ENCODE peak calls at places on chromosomes 2 and 18, in ten cellular contexts. One of them, this sample, is unnamed.

GRCh38 chr2:942775-943460 is 7.7 kb upstream of the SNTG2 start:
- DNase-seq in cardiac muscle cell: no peak
- DNase-seq in effector memory CD8-positive, alpha-beta T cell: no peak
- DNase-seq in HTR-8/SVneo: no peak
- DNase-seq in activated T-helper 1 cell treated with Interleukin-2 at 50 U/mL for 16 hours: no peak
- DNase-seq in activated naive CD4-positive, alpha-beta T cell treated with anti-CD3 and anti-CD28 coated beads for 36 hours: no peak
- DNase-seq in lower lobe of right lung: no peak
- DNase-seq in stimulated activated CD4-positive, alpha-beta T cell treated with anti-CD3 and anti-CD28 coated beads, TNF-alpha, amount 100 ng/mL, for 48 hours: no peak
- DNase-seq in CD8-positive, alpha-beta T cell: no peak
- DNase-seq in nucleus accumbens: no peak
- DNase-seq in this sample: no peak

GRCh38 chr2:28449489-28450395 is 46.1 kb upstream of the PLB1 start:
- DNase-seq in cardiac muscle cell: no peak
- DNase-seq in effector memory CD8-positive, alpha-beta T cell: no peak
- DNase-seq in HTR-8/SVneo: peak
- DNase-seq in activated T-helper 1 cell treated with Interleukin-2 at 50 U/mL for 16 hours: no peak
- DNase-seq in activated naive CD4-positive, alpha-beta T cell treated with anti-CD3 and anti-CD28 coated beads for 36 hours: peak
- DNase-seq in lower lobe of right lung: no peak
- DNase-seq in stimulated activated CD4-positive, alpha-beta T cell treated with anti-CD3 and anti-CD28 coated beads, TNF-alpha, amount 100 ng/mL, for 48 hours: peak
- DNase-seq in CD8-positive, alpha-beta T cell: no peak
- DNase-seq in nucleus accumbens: no peak
- DNase-seq in this sample: no peak

GRCh38 chr18:37578886-37579513 is 13.4 kb upstream of the CELF4 start:
- DNase-seq in cardiac muscle cell: peak
- DNase-seq in effector memory CD8-positive, alpha-beta T cell: no peak
- DNase-seq in HTR-8/SVneo: no peak
- DNase-seq in activated T-helper 1 cell treated with Interleukin-2 at 50 U/mL for 16 hours: no peak
- DNase-seq in activated naive CD4-positive, alpha-beta T cell treated with anti-CD3 and anti-CD28 coated beads for 36 hours: peak
- DNase-seq in lower lobe of right lung: no peak
- DNase-seq in stimulated activated CD4-positive, alpha-beta T cell treated with anti-CD3 and anti-CD28 coated beads, TNF-alpha, amount 100 ng/mL, for 48 hours: no peak
- DNase-seq in CD8-positive, alpha-beta T cell: no peak
- DNase-seq in nucleus accumbens: peak
- DNase-seq in this sample: peak

GRCh38 chr2:55616509-55617159 is 788 bp downstream of the PPP4R3B start:
- DNase-seq in cardiac muscle cell: peak
- DNase-seq in effector memory CD8-positive, alpha-beta T cell: peak
- DNase-seq in HTR-8/SVneo: peak
- DNase-seq in activated T-helper 1 cell treated with Interleukin-2 at 50 U/mL for 16 hours: no peak
- DNase-seq in activated naive CD4-positive, alpha-beta T cell treated with anti-CD3 and anti-CD28 coated beads for 36 hours: peak
- DNase-seq in lower lobe of right lung: no peak
- DNase-seq in stimulated activated CD4-positive, alpha-beta T cell treated with anti-CD3 and anti-CD28 coated beads, TNF-alpha, amount 100 ng/mL, for 48 hours: no peak
- DNase-seq in CD8-positive, alpha-beta T cell: no peak
- DNase-seq in nucleus accumbens: no peak
- DNase-seq in this sample: no peak

GRCh38 chr2:49298230-49298629 is 143.9 kb upstream of the FSHR start:
- DNase-seq in cardiac muscle cell: no peak
- DNase-seq in effector memory CD8-positive, alpha-beta T cell: no peak
- DNase-seq in HTR-8/SVneo: no peak
- DNase-seq in activated T-helper 1 cell treated with Interleukin-2 at 50 U/mL for 16 hours: no peak
- DNase-seq in activated naive CD4-positive, alpha-beta T cell treated with anti-CD3 and anti-CD28 coated beads for 36 hours: no peak
- DNase-seq in lower lobe of right lung: no peak
- DNase-seq in stimulated activated CD4-positive, alpha-beta T cell treated with anti-CD3 and anti-CD28 coated beads, TNF-alpha, amount 100 ng/mL, for 48 hours: no peak
- DNase-seq in CD8-positive, alpha-beta T cell: no peak
- DNase-seq in nucleus accumbens: no peak
- DNase-seq in this sample: no peak

GRCh38 chr2:113762377-113763118 is 6.1 kb upstream of the SLC35F5 start:
- DNase-seq in cardiac muscle cell: no peak
- DNase-seq in effector memory CD8-positive, alpha-beta T cell: no peak
- DNase-seq in HTR-8/SVneo: peak
- DNase-seq in activated T-helper 1 cell treated with Interleukin-2 at 50 U/mL for 16 hours: no peak
- DNase-seq in activated naive CD4-positive, alpha-beta T cell treated with anti-CD3 and anti-CD28 coated beads for 36 hours: no peak
- DNase-seq in lower lobe of right lung: no peak
- DNase-seq in stimulated activated CD4-positive, alpha-beta T cell treated with anti-CD3 and anti-CD28 coated beads, TNF-alpha, amount 100 ng/mL, for 48 hours: no peak
- DNase-seq in CD8-positive, alpha-beta T cell: no peak
- DNase-seq in nucleus accumbens: no peak
- DNase-seq in this sample: no peak

GRCh38 chr2:240502430-240503121 is 55.2 kb downstream of the ANKMY1 start:
- DNase-seq in cardiac muscle cell: no peak
- DNase-seq in effector memory CD8-positive, alpha-beta T cell: no peak
- DNase-seq in HTR-8/SVneo: no peak
- DNase-seq in activated T-helper 1 cell treated with Interleukin-2 at 50 U/mL for 16 hours: no peak
- DNase-seq in activated naive CD4-positive, alpha-beta T cell treated with anti-CD3 and anti-CD28 coated beads for 36 hours: no peak
- DNase-seq in lower lobe of right lung: peak
- DNase-seq in stimulated activated CD4-positive, alpha-beta T cell treated with anti-CD3 and anti-CD28 coated beads, TNF-alpha, amount 100 ng/mL, for 48 hours: no peak
- DNase-seq in CD8-positive, alpha-beta T cell: peak
- DNase-seq in nucleus accumbens: no peak
- DNase-seq in this sample: no peak

GRCh38 chr2:239321596-239322413 is 79.0 kb downstream of the HDAC4 start:
- DNase-seq in cardiac muscle cell: no peak
- DNase-seq in effector memory CD8-positive, alpha-beta T cell: peak
- DNase-seq in HTR-8/SVneo: no peak
- DNase-seq in activated T-helper 1 cell treated with Interleukin-2 at 50 U/mL for 16 hours: no peak
- DNase-seq in activated naive CD4-positive, alpha-beta T cell treated with anti-CD3 and anti-CD28 coated beads for 36 hours: peak
- DNase-seq in lower lobe of right lung: no peak
- DNase-seq in stimulated activated CD4-positive, alpha-beta T cell treated with anti-CD3 and anti-CD28 coated beads, TNF-alpha, amount 100 ng/mL, for 48 hours: peak
- DNase-seq in CD8-positive, alpha-beta T cell: peak
- DNase-seq in nucleus accumbens: no peak
- DNase-seq in this sample: no peak

GRCh38 chr2:8281950-8282857 is 399.7 kb upstream of the ID2 start:
- DNase-seq in cardiac muscle cell: no peak
- DNase-seq in effector memory CD8-positive, alpha-beta T cell: peak
- DNase-seq in HTR-8/SVneo: no peak
- DNase-seq in activated T-helper 1 cell treated with Interleukin-2 at 50 U/mL for 16 hours: no peak
- DNase-seq in activated naive CD4-positive, alpha-beta T cell treated with anti-CD3 and anti-CD28 coated beads for 36 hours: no peak
- DNase-seq in lower lobe of right lung: no peak
- DNase-seq in stimulated activated CD4-positive, alpha-beta T cell treated with anti-CD3 and anti-CD28 coated beads, TNF-alpha, amount 100 ng/mL, for 48 hours: no peak
- DNase-seq in CD8-positive, alpha-beta T cell: no peak
- DNase-seq in nucleus accumbens: no peak
- DNase-seq in this sample: no peak

GRCh38 chr2:64779117-64779690 is 125.5 kb upstream of the SERTAD2 start:
- DNase-seq in cardiac muscle cell: peak
- DNase-seq in effector memory CD8-positive, alpha-beta T cell: no peak
- DNase-seq in HTR-8/SVneo: peak
- DNase-seq in activated T-helper 1 cell treated with Interleukin-2 at 50 U/mL for 16 hours: no peak
- DNase-seq in activated naive CD4-positive, alpha-beta T cell treated with anti-CD3 and anti-CD28 coated beads for 36 hours: no peak
- DNase-seq in lower lobe of right lung: no peak
- DNase-seq in stimulated activated CD4-positive, alpha-beta T cell treated with anti-CD3 and anti-CD28 coated beads, TNF-alpha, amount 100 ng/mL, for 48 hours: no peak
- DNase-seq in CD8-positive, alpha-beta T cell: no peak
- DNase-seq in nucleus accumbens: no peak
- DNase-seq in this sample: no peak

GRCh38 chr18:31497711-31498449 is at the start of gene DSG2:
- DNase-seq in cardiac muscle cell: peak
- DNase-seq in effector memory CD8-positive, alpha-beta T cell: no peak
- DNase-seq in HTR-8/SVneo: peak
- DNase-seq in activated T-helper 1 cell treated with Interleukin-2 at 50 U/mL for 16 hours: no peak
- DNase-seq in activated naive CD4-positive, alpha-beta T cell treated with anti-CD3 and anti-CD28 coated beads for 36 hours: peak
- DNase-seq in lower lobe of right lung: peak
- DNase-seq in stimulated activated CD4-positive, alpha-beta T cell treated with anti-CD3 and anti-CD28 coated beads, TNF-alpha, amount 100 ng/mL, for 48 hours: no peak
- DNase-seq in CD8-positive, alpha-beta T cell: no peak
- DNase-seq in nucleus accumbens: no peak
- DNase-seq in this sample: no peak

GRCh38 chr2:134167015-134167414 is 86.9 kb upstream of the MGAT5 start:
- DNase-seq in cardiac muscle cell: no peak
- DNase-seq in effector memory CD8-positive, alpha-beta T cell: no peak
- DNase-seq in HTR-8/SVneo: no peak
- DNase-seq in activated T-helper 1 cell treated with Interleukin-2 at 50 U/mL for 16 hours: no peak
- DNase-seq in activated naive CD4-positive, alpha-beta T cell treated with anti-CD3 and anti-CD28 coated beads for 36 hours: peak
- DNase-seq in lower lobe of right lung: no peak
- DNase-seq in stimulated activated CD4-positive, alpha-beta T cell treated with anti-CD3 and anti-CD28 coated beads, TNF-alpha, amount 100 ng/mL, for 48 hours: no peak
- DNase-seq in CD8-positive, alpha-beta T cell: no peak
- DNase-seq in nucleus accumbens: no peak
- DNase-seq in this sample: no peak